ENCODE peak calls at places on chromosomes 16 and 17, in six cellular contexts. One of them, this sample, is unnamed. For H3K4me1, the result is how much of the 10 kb centered on the place peaks cover.

GRCh38 chr16:11740567-11740966 is 2.1 kb downstream of the TXNDC11 start:
- DNase-seq in H1: no peak
- DNase-seq in K562: no peak
- DNase-seq in HepG2: no peak
- DNase-seq in A549: no peak
- DNase-seq in GM12878: no peak
- DNase-seq in this sample: no peak

GRCh38 chr16:560221-560700 is at the start of gene PRR35:
- DNase-seq in K562: peak
- DNase-seq in A549: no peak
- DNase-seq in H1: no peak
- DNase-seq in GM12878: no peak
- DNase-seq in HepG2: no peak
- DNase-seq in this sample: peak

GRCh38 chr16:21260870-21261791 is 17.0 kb downstream of the CRYM start:
- DNase-seq in GM12878: no peak
- DNase-seq in HepG2: peak
- DNase-seq in K562: peak
- DNase-seq in H1: no peak
- DNase-seq in A549: peak
- DNase-seq in this sample: no peak

GRCh38 chr17:57707892-57708291 is 37.2 kb downstream of the CCDC182 start:
- DNase-seq in GM12878: no peak
- DNase-seq in H1: peak
- DNase-seq in HepG2: no peak
- DNase-seq in A549: no peak
- DNase-seq in K562: no peak
- DNase-seq in this sample: peak

GRCh38 chr17:68707032-68707431 is 105.9 kb upstream of the FAM20A start:
- DNase-seq in K562: no peak
- DNase-seq in GM12878: no peak
- DNase-seq in H1: no peak
- DNase-seq in A549: no peak
- DNase-seq in HepG2: no peak
- DNase-seq in this sample: no peak

GRCh38 chr16:80014241-80014939 is 413.9 kb upstream of the MAF start:
- DNase-seq in A549: peak
- DNase-seq in K562: no peak
- DNase-seq in H1: no peak
- DNase-seq in HepG2: peak
- DNase-seq in GM12878: no peak
- DNase-seq in this sample: no peak

GRCh38 chr17:44348234-44348987 is 3.3 kb downstream of the GRN start:
- DNase-seq in H1: no peak
- DNase-seq in GM12878: peak
- DNase-seq in HepG2: no peak
- DNase-seq in A549: no peak
- DNase-seq in K562: peak
- DNase-seq in this sample: no peak

GRCh38 chr16:86490859-86491642 is 19.3 kb upstream of the FOXF1 start:
- DNase-seq in GM12878: no peak
- DNase-seq in A549: no peak
- DNase-seq in HepG2: no peak
- DNase-seq in H1: no peak
- DNase-seq in K562: no peak
- DNase-seq in this sample: no peak

GRCh38 chr17:65956814-65957213 is 235.1 kb downstream of the CEP112 start:
- DNase-seq in HepG2: peak
- DNase-seq in K562: no peak
- DNase-seq in A549: no peak
- DNase-seq in H1: no peak
- DNase-seq in GM12878: no peak
- DNase-seq in this sample: no peak

GRCh38 chr17:79532107-79532790 is 78.6 kb downstream of the RBFOX3 start:
- DNase-seq in HepG2: no peak
- DNase-seq in A549: no peak
- DNase-seq in GM12878: no peak
- DNase-seq in H1: no peak
- DNase-seq in K562: no peak
- DNase-seq in this sample: no peak

GRCh38 chr17:79752175-79752574 is 21.4 kb downstream of the ENPP7 start:
- DNase-seq in HepG2: no peak
- DNase-seq in A549: no peak
- DNase-seq in K562: no peak
- DNase-seq in GM12878: no peak
- DNase-seq in H1: no peak
- DNase-seq in this sample: no peak

GRCh38 chr17:43745541-43745940 is 13.1 kb downstream of the SOST start:
- DNase-seq in K562: no peak
- DNase-seq in A549: no peak
- DNase-seq in H1: no peak
- DNase-seq in GM12878: no peak
- DNase-seq in HepG2: no peak
- DNase-seq in this sample: no peak

GRCh38 chr17:75181608-75182318 is 996 bp downstream of the SUMO2 start:
- DNase-seq in K562: peak
- DNase-seq in A549: no peak
- DNase-seq in H1: no peak
- DNase-seq in HepG2: no peak
- DNase-seq in GM12878: no peak
- DNase-seq in this sample: peak

GRCh38 chr16:85543536-85543935 is 69.6 kb upstream of the GSE1 start:
- DNase-seq in H1: no peak
- DNase-seq in K562: no peak
- DNase-seq in HepG2: no peak
- DNase-seq in A549: no peak
- DNase-seq in GM12878: no peak
- DNase-seq in this sample: no peak

GRCh38 chr17:1485748-1486376 is 6.6 kb downstream of the MYO1C start:
- DNase-seq in A549: peak
- DNase-seq in GM12878: no peak
- DNase-seq in HepG2: no peak
- DNase-seq in H1: peak
- DNase-seq in K562: peak
- DNase-seq in this sample: peak

GRCh38 chr17:45666046-45666600 is 118.0 kb upstream of the CRHR1 start:
- DNase-seq in A549: no peak
- DNase-seq in K562: no peak
- DNase-seq in GM12878: no peak
- DNase-seq in HepG2: no peak
- DNase-seq in H1: no peak
- DNase-seq in this sample: no peak

GRCh38 chr16:85220125-85220839 is 108.0 kb upstream of the CIBAR2 start:
- DNase-seq in H1: no peak
- DNase-seq in K562: no peak
- DNase-seq in A549: no peak
- DNase-seq in HepG2: peak
- DNase-seq in GM12878: no peak
- DNase-seq in this sample: peak

GRCh38 chr16:58620396-58620795 is 9.2 kb downstream of the CNOT1 start:
- DNase-seq in K562: no peak
- DNase-seq in H1: no peak
- DNase-seq in GM12878: no peak
- DNase-seq in HepG2: no peak
- DNase-seq in A549: no peak
- DNase-seq in this sample: no peak

GRCh38 chr17:82871056-82871775 is 31.4 kb upstream of the ZNF750 start:
- DNase-seq in GM12878: peak
- DNase-seq in A549: no peak
- DNase-seq in HepG2: no peak
- DNase-seq in K562: no peak
- DNase-seq in H1: no peak
- DNase-seq in this sample: no peak

GRCh38 chr16:24543949-24544348 is 4.6 kb downstream of the RBBP6 start:
- DNase-seq in HepG2: no peak
- DNase-seq in GM12878: no peak
- DNase-seq in H1: no peak
- DNase-seq in K562: no peak
- DNase-seq in A549: no peak
- DNase-seq in this sample: no peak

GRCh38 chr16:50299508-50300105 is 33.3 kb downstream of the ADCY7 start:
- DNase-seq in A549: no peak
- DNase-seq in K562: no peak
- DNase-seq in GM12878: no peak
- DNase-seq in H1: peak
- DNase-seq in HepG2: no peak
- DNase-seq in this sample: peak

GRCh38 chr16:87715658-87716057 is 50.1 kb downstream of the KLHDC4 start:
- DNase-seq in GM12878: no peak
- DNase-seq in H1: no peak
- DNase-seq in K562: no peak
- DNase-seq in A549: no peak
- DNase-seq in HepG2: no peak
- DNase-seq in this sample: no peak

GRCh38 chr17:6231886-6232767 is 161.9 kb downstream of the WSCD1 start:
- DNase-seq in HepG2: no peak
- DNase-seq in A549: no peak
- DNase-seq in GM12878: no peak
- DNase-seq in K562: no peak
- DNase-seq in H1: no peak
- DNase-seq in this sample: no peak

GRCh38 chr17:5080591-5080990 is 2.3 kb downstream of the ZFP3 start:
- DNase-seq in K562: no peak
- DNase-seq in GM12878: no peak
- DNase-seq in A549: no peak
- DNase-seq in HepG2: no peak
- DNase-seq in H1: no peak
- DNase-seq in this sample: no peak

GRCh38 chr17:5078106-5079028 is at the start of gene ZFP3:
- DNase-seq in A549: peak
- DNase-seq in HepG2: no peak
- DNase-seq in GM12878: peak
- DNase-seq in K562: no peak
- DNase-seq in H1: peak
- DNase-seq in this sample: peak

GRCh38 chr17:5077781-5078105 is 524 bp upstream of the ZFP3 start:
- DNase-seq in GM12878: no peak
- DNase-seq in HepG2: no peak
- DNase-seq in A549: no peak
- DNase-seq in H1: no peak
- DNase-seq in K562: no peak
- DNase-seq in this sample: no peak
- TF ChIP-seq CTCF in GM12878: no peak
- TF ChIP-seq CTCF in HepG2: no peak
- TF ChIP-seq CTCF in A549: no peak
- TF ChIP-seq CTCF in H1: no peak
- TF ChIP-seq CTCF in K562: no peak
- TF ChIP-seq CTCF in this sample: no peak

GRCh38 chr17:76271669-76272540 is 6.8 kb downstream of the UBALD2 start:
- DNase-seq in A549: no peak
- DNase-seq in HepG2: no peak
- DNase-seq in GM12878: peak
- DNase-seq in H1: peak
- DNase-seq in K562: peak
- DNase-seq in this sample: peak
- TF ChIP-seq CHD2 in A549: no peak
- TF ChIP-seq CHD2 in HepG2: no peak
- TF ChIP-seq CHD2 in GM12878: peak
- TF ChIP-seq CHD2 in H1: no peak
- TF ChIP-seq CHD2 in K562: no peak
- TF ChIP-seq CHD2 in this sample: no peak

DNA sequence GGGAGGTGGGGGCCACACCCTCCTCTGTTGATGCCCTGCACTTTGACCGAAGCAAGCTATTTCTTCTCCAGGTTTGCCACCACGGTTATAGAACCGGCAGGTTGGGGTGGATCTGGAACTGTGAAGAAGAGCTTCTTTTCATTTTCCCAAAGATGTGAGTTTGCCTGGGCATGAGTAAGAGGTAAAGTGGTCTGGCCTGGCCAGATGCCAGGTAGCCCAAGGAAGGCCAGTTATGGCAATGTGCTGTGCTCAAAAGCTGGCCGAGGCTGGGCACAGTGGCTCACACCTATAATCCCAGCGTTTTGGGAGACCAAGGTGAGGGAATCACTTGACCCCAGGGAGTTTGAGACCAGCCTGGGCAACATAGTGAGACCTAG is 18.7 kb downstream of the ATP6V0D1 start:
- DNase-seq in A549: no peak
- DNase-seq in GM12878: no peak
- DNase-seq in H1: no peak
- DNase-seq in K562: no peak
- DNase-seq in HepG2: no peak
- DNase-seq in this sample: no peak
- H3K4me1 ChIP-seq in A549: under half
- H3K4me1 ChIP-seq in GM12878: under half
- H3K4me1 ChIP-seq in H1: under half
- H3K4me1 ChIP-seq in K562: under half
- H3K4me1 ChIP-seq in HepG2: under half
- H3K4me1 ChIP-seq in this sample: under half

DNA sequence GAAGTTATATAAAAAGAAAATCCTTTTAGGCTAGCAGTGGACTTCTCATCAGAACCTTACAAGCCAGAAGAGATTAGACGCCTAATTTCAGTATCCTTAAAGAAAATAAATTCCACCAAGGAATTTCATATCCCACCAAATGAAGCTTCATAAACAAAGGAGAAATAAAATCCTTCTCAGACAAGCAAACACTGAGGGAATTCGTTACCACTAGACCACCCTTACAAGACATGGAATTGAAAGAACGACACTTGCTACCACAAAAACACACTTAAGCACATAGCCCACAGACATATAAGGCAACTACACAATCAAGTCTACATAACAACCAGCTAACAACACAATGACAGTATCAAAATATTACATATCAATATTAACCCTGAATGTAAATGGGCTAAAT is 299.2 kb downstream of the TOX3 start:
- DNase-seq in GM12878: no peak
- DNase-seq in A549: no peak
- DNase-seq in HepG2: no peak
- DNase-seq in K562: no peak
- DNase-seq in H1: no peak
- DNase-seq in this sample: no peak
- TF ChIP-seq CTCF in GM12878: no peak
- TF ChIP-seq CTCF in A549: no peak
- TF ChIP-seq CTCF in HepG2: no peak
- TF ChIP-seq CTCF in K562: no peak
- TF ChIP-seq CTCF in H1: no peak
- TF ChIP-seq CTCF in this sample: no peak

DNA sequence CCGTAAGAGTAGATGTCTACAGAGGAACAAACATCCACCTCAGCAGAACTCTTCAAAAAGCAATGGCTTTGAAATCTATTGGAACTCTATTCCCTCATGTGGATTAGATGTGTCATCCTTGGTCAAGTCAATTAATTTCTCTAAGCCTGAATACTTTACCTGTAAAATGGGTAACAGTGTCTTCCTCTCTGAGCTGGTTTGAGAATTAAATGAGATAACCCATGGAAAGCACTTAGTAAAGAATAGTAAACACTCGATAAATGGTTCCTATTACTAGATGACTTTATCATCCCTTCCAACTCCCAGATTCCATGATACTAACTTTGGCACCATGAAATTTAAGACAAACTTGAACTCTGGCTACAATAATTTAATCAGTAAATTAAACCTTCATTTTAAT is 89.1 kb downstream of the SKAP1 start:
- DNase-seq in GM12878: no peak
- DNase-seq in HepG2: no peak
- DNase-seq in A549: no peak
- DNase-seq in H1: no peak
- DNase-seq in K562: no peak
- DNase-seq in this sample: no peak
- TF ChIP-seq CHD2 in GM12878: no peak
- TF ChIP-seq CHD2 in HepG2: no peak
- TF ChIP-seq CHD2 in A549: no peak
- TF ChIP-seq CHD2 in H1: no peak
- TF ChIP-seq CHD2 in K562: no peak
- TF ChIP-seq CHD2 in this sample: no peak

This sample was measured in SK-N-SH.